ENCODE peak calls at places on chromosomes 2 and 18, in four cellular contexts. D, R, A and O are unnamed samples.

GRCh38 chr2:100302585-100302892 is 19.8 kb downstream of the LONRF2 start:
- DNase-seq in D (no peak), A (no peak), R (no peak), O (no peak)

GRCh38 chr2:12807907-12808810 is 91.4 kb downstream of the TRIB2 start:
- DNase-seq in R (no peak), A (no peak), D (no peak), O (no peak)

GRCh38 chr2:46521215-46521683 is 41.9 kb downstream of the TMEM247 start:
- DNase-seq in D (no peak), A (no peak), R (peak), O (peak)

GRCh38 chr18:7079231-7079630 is 38.4 kb downstream of the LAMA1 start:
- DNase-seq in D (no peak), R (no peak), A (no peak), O (no peak)

GRCh38 chr18:46416706-46417638 is 240.0 kb downstream of the LOXHD1 start:
- DNase-seq in R (no peak), D (no peak), A (no peak), O (no peak)

GRCh38 chr18:37280701-37281100 is 284.9 kb downstream of the CELF4 start:
- DNase-seq in R (no peak), D (no peak), A (no peak), O (no peak)

GRCh38 chr2:66519264-66519843 is 84.4 kb downstream of the MEIS1 start:
- DNase-seq in D (no peak), A (no peak), R (no peak), O (no peak)

GRCh38 chr2:109381327-109381820 is 232.4 kb downstream of the SEPTIN10 start:
- DNase-seq in R (peak), A (no peak), D (no peak), O (peak)

GRCh38 chr2:95026471-95027368 is 1.2 kb downstream of the MAL start:
- DNase-seq in R (no peak), A (no peak), D (no peak), O (no peak)

GRCh38 chr2:29502452-29502851 is 387.2 kb downstream of the CLIP4 start:
- DNase-seq in A (no peak), R (no peak), D (no peak), O (no peak)

GRCh38 chr18:3044931-3045698 is 32.2 kb upstream of the LPIN2 start:
- DNase-seq in A (no peak), D (no peak), R (no peak), O (no peak)

GRCh38 chr2:12036640-12036983 is 290.2 kb downstream of the LPIN1 start:
- DNase-seq in D (no peak), A (no peak), R (no peak), O (no peak)

GRCh38 chr18:55861266-55861665 is 273.3 kb upstream of the TCF4 start:
- DNase-seq in A (no peak), D (no peak), R (no peak), O (no peak)

GRCh38 chr18:36365836-36366775 is 68.6 kb downstream of the FHOD3 start:
- DNase-seq in R (no peak), D (no peak), A (no peak), O (no peak)

GRCh38 chr18:73848656-73849055 is 299.0 kb downstream of the FBXO15 start:
- DNase-seq in A (no peak), R (no peak), D (no peak), O (no peak)

GRCh38 chr18:63016270-63016669 is 300.9 kb downstream of the PHLPP1 start:
- DNase-seq in R (peak), D (no peak), A (no peak), O (no peak)

GRCh38 chr2:7601990-7602389 is 684.8 kb downstream of the RNF144A start:
- DNase-seq in A (no peak), D (no peak), R (no peak), O (no peak)

GRCh38 chr18:8895987-8896619 is 190.7 kb downstream of the MTCL1 start:
- DNase-seq in A (no peak), D (no peak), R (no peak), O (no peak)

GRCh38 chr18:58559427-58560186 is 69.3 kb downstream of the ALPK2 start:
- DNase-seq in R (no peak), A (no peak), D (no peak), O (no peak)

GRCh38 chr2:158482594-158482993 is 25.8 kb downstream of the PKP4 start:
- DNase-seq in D (no peak), R (no peak), A (no peak), O (no peak)

GRCh38 chr2:56207760-56208159 is 24.0 kb downstream of the CCDC85A start:
- DNase-seq in D (no peak), A (no peak), R (no peak), O (no peak)

GRCh38 chr18:27847412-27847811 is 329.5 kb downstream of the CDH2 start:
- DNase-seq in A (no peak), D (no peak), R (no peak), O (no peak)

GRCh38 chr2:190812506-190813294 is 67.9 kb upstream of the GLS start:
- DNase-seq in R (no peak), A (no peak), D (no peak), O (no peak)

GRCh38 chr2:54979645-54980044 is 70.6 kb downstream of the RTN4 start:
- DNase-seq in A (no peak), D (no peak), R (no peak), O (no peak)

GRCh38 chr2:230928701-230929380 is 3.8 kb upstream of the GPR55 start:
- DNase-seq in D (no peak), R (no peak), A (no peak), O (no peak)

GRCh38 chr2:226514895-226515294 is 284.7 kb downstream of the IRS1 start:
- DNase-seq in R (no peak), A (no peak), D (no peak), O (no peak)

GRCh38 chr2:27212626-27213471 is 781 bp upstream of the SLC5A6 start:
- DNase-seq in D (no peak), A (no peak), R (no peak), O (no peak)